ENCODE peak calls at places on chromosomes 7 and 10, in four cellular contexts. E is neural progenitor cell; R is CD4-positive, alpha-beta T cell; Z is neural crest cell. T is an unnamed sample.

GRCh38 chr7:87218941-87219544 is 489 bp downstream of the TMEM243 start:
- DNase-seq in R (peak), Z (no peak), E (peak), T (peak)

GRCh38 chr7:46775020-46775419 is 806.9 kb downstream of the TNS3 start:
- DNase-seq in R (no peak), E (no peak), Z (no peak), T (no peak)

GRCh38 chr7:34165927-34166550 is 260.7 kb downstream of the BMPER start:
- DNase-seq in E (peak), R (no peak), Z (no peak), T (no peak)

GRCh38 chr7:18638594-18639452 is 143.3 kb downstream of the HDAC9 start:
- DNase-seq in Z (no peak), R (no peak), E (no peak), T (no peak)

GRCh38 chr7:26813426-26813825 is 51.0 kb downstream of the SKAP2 start:
- DNase-seq in E (no peak), Z (no peak), R (no peak), T (no peak)

GRCh38 chr10:91541481-91541880 is 91.4 kb downstream of the PPP1R3C start:
- DNase-seq in R (no peak), E (no peak), Z (no peak), T (no peak)

GRCh38 chr10:127195571-127196226 is 692 bp downstream of the INSYN2A start:
- DNase-seq in E (peak), Z (peak), R (no peak), T (no peak)

GRCh38 chr7:16066805-16067459 is 354.4 kb downstream of the CRPPA start:
- DNase-seq in Z (no peak), R (no peak), E (no peak), T (no peak)

GRCh38 chr10:35135861-35136260 is 9.2 kb downstream of the CREM start:
- DNase-seq in E (no peak), R (no peak), Z (no peak), T (no peak)

GRCh38 chr7:2478387-2478760 is 2.2 kb upstream of the GRIFIN start:
- DNase-seq in E (no peak), R (no peak), Z (no peak), T (no peak)

GRCh38 chr10:30606313-30606712 is 23.2 kb downstream of the LYZL2 start:
- DNase-seq in E (no peak), Z (no peak), R (no peak), T (no peak)

GRCh38 chr7:91436655-91437054 is 172.4 kb downstream of the FZD1 start:
- DNase-seq in Z (no peak), R (no peak), E (no peak), T (no peak)

GRCh38 chr7:23533160-23533559 is 1.4 kb upstream of the TRA2A start:
- DNase-seq in E (no peak), Z (no peak), R (no peak), T (no peak)

GRCh38 chr7:154672659-154673415 is 330.1 kb downstream of the PAXIP1 start:
- DNase-seq in E (no peak), Z (no peak), R (no peak), T (no peak)

GRCh38 chr7:119826547-119826946 is 446.4 kb upstream of the KCND2 start:
- DNase-seq in R (no peak), Z (no peak), E (no peak), T (no peak)

GRCh38 chr7:123209786-123210185 is 10.0 kb upstream of the SLC13A1 start:
- DNase-seq in R (no peak), E (no peak), Z (no peak), T (no peak)

GRCh38 chr10:110561292-110561691 is 6.2 kb upstream of the SMC3 start:
- DNase-seq in R (no peak), E (no peak), Z (no peak), T (no peak)

GRCh38 chr10:124465003-124465776 is 3.6 kb downstream of the LHPP start:
- DNase-seq in R (no peak), E (no peak), Z (no peak), T (peak)

GRCh38 chr10:649798-650690 is 39.4 kb downstream of the DIP2C start:
- DNase-seq in E (no peak), Z (no peak), R (no peak), T (no peak)

GRCh38 chr7:47297120-47297519 is 284.8 kb downstream of the TNS3 start:
- DNase-seq in E (no peak), R (no peak), Z (no peak), T (no peak)

GRCh38 chr7:302054-302992 is 12.4 kb downstream of the FOXL3 start:
- DNase-seq in R (no peak), Z (no peak), E (no peak), T (no peak)

GRCh38 chr7:131827421-131827820 is 271.0 kb upstream of the PODXL start:
- DNase-seq in Z (no peak), E (no peak), R (no peak), T (no peak)

DNA sequence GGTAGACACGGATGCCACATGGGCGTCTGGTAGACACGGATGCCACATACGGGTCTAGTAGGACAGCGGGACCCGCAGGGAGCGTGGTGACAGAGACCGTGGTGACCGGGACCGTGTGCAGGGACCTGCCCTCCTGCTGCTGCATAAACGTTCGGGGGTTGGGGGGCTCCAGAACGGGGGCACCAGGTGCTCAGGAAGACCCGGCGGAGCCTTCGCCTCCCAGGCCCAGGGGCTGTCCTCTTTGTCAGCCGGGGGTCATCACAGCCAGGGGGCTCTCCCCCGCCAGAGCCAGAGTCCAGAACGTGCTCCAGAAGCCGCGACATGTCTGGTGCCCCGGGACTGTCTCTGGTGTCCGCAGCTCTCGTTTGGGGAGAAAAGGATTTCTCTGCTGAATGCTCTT is 69.2 kb upstream of the ADGRA1 start:
- DNase-seq in Z (no peak), E (no peak), R (no peak), T (no peak)
- TF ChIP-seq CTCF in Z (no peak), E (no peak), R (no peak), T (no peak)

GRCh38 chr7:44567884-44568283 is 5.8 kb downstream of the DDX56 start:
- DNase-seq in E (no peak), Z (no peak), R (no peak), T (no peak)

GRCh38 chr7:44564606-44565005 is 9.1 kb downstream of the DDX56 start:
- DNase-seq in Z (no peak), E (no peak), R (no peak), T (no peak)

GRCh38 chr7:44565097-44565794 is 8.5 kb downstream of the DDX56 start:
- DNase-seq in Z (peak), R (peak), E (peak), T (peak)

GRCh38 chr7:44566680-44567079 is 7.0 kb downstream of the DDX56 start:
- DNase-seq in E (no peak), Z (no peak), R (no peak), T (no peak)

GRCh38 chr7:44565795-44566559 is 7.7 kb downstream of the DDX56 start:
- DNase-seq in E (no peak), Z (no peak), R (no peak), T (no peak)
- TF ChIP-seq CTCF in E (no peak), Z (peak), R (peak), T (peak)

DNA sequence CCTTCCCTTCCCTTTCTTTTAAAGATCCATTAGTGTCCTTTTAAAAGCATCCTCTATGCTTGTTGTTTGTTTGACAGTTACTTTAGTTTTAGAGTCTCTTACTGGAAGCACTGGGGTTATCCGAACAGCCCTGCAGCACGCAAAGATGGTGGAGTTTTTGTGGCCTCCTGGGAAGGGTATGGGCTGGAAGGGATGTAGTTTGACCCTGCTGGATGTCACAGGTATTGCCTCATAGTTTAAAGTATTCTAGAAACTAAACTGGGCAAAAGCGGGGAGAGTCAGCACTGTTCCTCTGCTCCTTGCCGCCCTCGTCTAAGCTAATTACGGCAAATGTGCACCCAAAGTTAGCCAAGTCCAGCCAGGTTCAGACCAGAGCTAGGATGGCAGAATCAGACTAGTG is 35.8 kb upstream of the GNAI1 start:
- DNase-seq in R (no peak), Z (no peak), E (peak), T (no peak)
- TF ChIP-seq CTCF in R (no peak), Z (peak), E (peak), T (no peak)

DNA sequence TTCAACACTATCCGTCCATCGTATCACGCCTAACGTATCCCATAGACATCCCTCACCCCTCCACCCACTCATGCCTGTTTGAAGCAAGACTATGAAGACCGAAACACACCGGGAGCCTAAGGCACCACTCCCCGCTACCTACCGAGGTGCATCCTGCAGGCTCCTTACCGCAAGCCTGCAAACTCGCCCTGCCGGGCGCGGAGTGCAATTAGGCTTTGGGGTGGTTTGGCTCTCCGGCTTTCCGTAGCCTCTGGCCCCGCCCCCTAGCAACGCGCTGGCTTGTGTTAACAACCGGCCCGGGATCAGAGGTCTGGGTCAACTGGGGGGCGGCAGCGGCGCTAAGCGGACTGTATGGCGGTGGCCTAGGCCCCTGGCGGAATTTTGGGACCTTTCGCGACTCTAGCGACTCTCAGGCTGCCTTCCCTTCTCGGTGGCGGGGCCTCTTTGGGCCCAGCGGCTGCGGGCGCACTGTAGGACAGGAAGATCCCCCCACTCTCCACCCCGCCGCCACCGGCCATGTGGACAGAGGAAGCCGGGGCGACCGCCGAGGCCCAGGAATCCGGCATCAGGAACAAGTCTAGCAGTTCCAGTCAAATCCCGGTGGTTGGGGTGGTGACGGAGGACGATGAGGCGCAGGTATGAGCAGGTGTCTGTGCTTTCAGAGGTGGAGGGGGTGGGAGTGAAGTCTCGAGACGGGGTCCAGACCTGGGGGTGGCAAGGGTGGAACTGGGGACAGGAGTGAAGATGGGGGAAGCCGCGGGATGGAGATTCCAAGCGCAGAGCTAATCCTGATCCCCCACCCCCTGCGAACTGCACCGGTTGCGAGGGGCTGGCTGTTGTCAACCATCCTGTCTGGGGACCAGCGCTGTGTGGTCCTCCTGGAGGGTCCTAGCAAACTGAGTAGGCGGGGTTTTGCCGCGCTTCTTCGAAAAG is at the start of gene CFAP69:
- DNase-seq in Z (peak), E (peak), R (peak), T (peak)
- TF ChIP-seq CTCF in Z (peak), E (peak), R (no peak), T (no peak)

GRCh38 chr7:42858570-42858969 is 53.3 kb downstream of the C7orf25 start:
- DNase-seq in R (no peak), E (no peak), Z (no peak), T (no peak)
- TF ChIP-seq CTCF in R (no peak), E (no peak), Z (no peak), T (no peak)

DNA sequence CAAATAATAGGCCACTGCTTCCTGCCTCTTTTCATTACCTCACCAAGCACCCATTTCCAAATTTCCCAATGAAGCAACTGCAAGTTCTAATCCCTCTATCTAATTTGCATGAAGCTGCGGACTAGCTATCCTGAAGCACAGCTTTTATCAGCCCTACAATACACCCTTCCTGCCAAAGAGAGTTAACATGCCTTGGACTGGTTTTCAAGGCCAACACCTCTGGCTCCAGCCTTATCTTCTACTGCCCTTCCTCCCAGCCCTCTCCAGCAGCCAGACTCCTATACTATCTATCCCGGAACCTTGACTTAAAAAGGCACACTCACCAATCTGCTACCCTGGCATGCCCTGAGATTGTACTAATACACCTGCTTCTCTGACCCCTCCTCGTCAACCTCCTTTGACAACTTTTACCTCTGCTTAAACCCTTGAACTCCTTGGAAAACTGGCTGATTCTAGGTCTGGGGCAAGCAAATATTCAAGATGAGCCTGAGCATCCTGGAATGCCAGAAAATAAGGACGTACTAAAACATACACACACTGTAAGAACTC is 73.4 kb downstream of the SGMS1 start:
- DNase-seq in R (no peak), Z (no peak), E (no peak), T (no peak)
- TF ChIP-seq CTCF in R (no peak), Z (no peak), E (no peak), T (no peak)

GRCh38 chr10:88791924-88792323 is 10.6 kb upstream of the LIPM start:
- DNase-seq in R (no peak), E (peak), Z (peak), T (peak)
- TF ChIP-seq CTCF in R (peak), E (peak), Z (peak), T (peak)

DNA sequence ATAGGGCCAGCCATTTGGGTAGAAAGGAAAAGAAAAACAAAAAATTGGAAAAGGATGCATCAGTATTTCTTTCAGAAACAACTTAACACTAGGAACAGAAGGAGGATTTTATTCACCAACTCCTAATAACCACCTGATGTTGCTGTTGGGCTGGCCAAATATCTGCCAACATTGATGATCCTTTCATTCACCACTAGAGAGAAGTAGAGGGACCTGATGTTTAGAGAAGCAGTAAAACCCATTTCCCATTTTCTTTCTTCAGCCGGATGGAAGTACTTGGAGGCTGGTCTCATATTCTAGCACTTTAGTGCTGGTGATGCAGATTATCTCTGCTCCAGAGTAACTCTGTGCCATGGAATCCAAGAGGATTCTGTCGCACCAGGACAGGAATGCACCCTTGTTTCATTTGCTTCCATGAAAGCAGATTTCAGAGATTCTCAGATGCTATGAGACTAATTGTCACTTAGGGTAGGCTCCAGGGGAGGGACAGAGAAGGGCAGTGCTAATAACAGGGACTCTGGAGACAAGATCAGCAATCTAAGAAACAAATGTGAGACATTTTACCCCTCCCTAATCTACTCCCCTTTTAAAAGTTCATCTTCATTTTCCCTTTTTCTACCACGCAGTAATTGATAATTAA is 3.1 kb downstream of the KLLN start:
- DNase-seq in E (peak), Z (no peak), R (peak), T (peak)
- TF ChIP-seq CTCF in E (peak), Z (peak), R (peak), T (peak)

GRCh38 chr10:78165617-78166016 is 132.0 kb downstream of the RPS24 start:
- DNase-seq in E (peak), Z (no peak), R (no peak), T (no peak)
- TF ChIP-seq CTCF in E (peak), Z (peak), R (no peak), T (no peak)

T was measured in GM10248.